ENCODE peak calls at places on chromosomes 6 and 20, in eight cellular contexts. I, H, T, L, P, S, J and O are unnamed samples.

GRCh38 chr20:14526891-14527290 is 189.5 kb upstream of the FLRT3 start:
- DNase-seq in T (no peak), S (no peak), I (no peak), H (no peak), L (no peak), J (no peak), P (no peak), O (no peak)

GRCh38 chr6:137045221-137045789 is 540 bp upstream of the IL20RA start:
- DNase-seq in T (no peak), J (no peak), P (no peak), L (no peak), I (no peak), H (no peak), S (no peak), O (no peak)

GRCh38 chr6:48429610-48430009 is 318.6 kb upstream of the PTCHD4 start:
- DNase-seq in H (no peak), L (no peak), P (no peak), S (no peak), T (no peak), J (no peak), I (no peak), O (no peak)

GRCh38 chr6:5094327-5094726 is 9.2 kb downstream of the PPP1R3G start:
- DNase-seq in H (no peak), T (no peak), P (no peak), S (no peak), L (no peak), I (peak), J (no peak), O (no peak)

GRCh38 chr6:28137458-28138020 is 4.1 kb upstream of the ZKSCAN8 start:
- DNase-seq in T (no peak), J (no peak), P (no peak), I (no peak), L (peak), S (no peak), H (no peak), O (no peak)

GRCh38 chr20:8670900-8671229 is 398.0 kb upstream of the PLCB4 start:
- DNase-seq in T (no peak), I (peak), S (no peak), L (no peak), J (no peak), P (no peak), H (no peak), O (peak)

GRCh38 chr6:53547166-53547814 is 2.4 kb upstream of the GCLC start:
- DNase-seq in S (no peak), T (no peak), P (no peak), H (no peak), L (no peak), J (peak), I (no peak), O (no peak)

GRCh38 chr6:33427585-33428218 is 7.8 kb downstream of the SYNGAP1 start:
- DNase-seq in P (peak), S (peak), L (peak), J (peak), T (peak), H (peak), I (no peak), O (peak)

GRCh38 chr20:63509088-63509564 is 10.2 kb upstream of the EEF1A2 start:
- DNase-seq in H (no peak), S (no peak), I (no peak), L (no peak), P (no peak), J (no peak), T (no peak), O (no peak)

GRCh38 chr6:105459884-105460283 is 57.0 kb upstream of the PREP start:
- DNase-seq in L (no peak), S (no peak), I (no peak), T (no peak), P (no peak), H (no peak), J (no peak), O (no peak)

GRCh38 chr6:106255306-106255705 is 70.3 kb downstream of the ATG5 start:
- DNase-seq in L (no peak), T (no peak), H (no peak), P (no peak), S (no peak), I (no peak), J (no peak), O (no peak)

GRCh38 chr6:150717419-150717818 is 117.7 kb downstream of the PLEKHG1 start:
- DNase-seq in J (no peak), S (no peak), P (no peak), I (no peak), L (no peak), T (no peak), H (no peak), O (no peak)

GRCh38 chr6:21992178-21992967 is 304.5 kb downstream of the PRL start:
- DNase-seq in J (no peak), I (peak), S (peak), P (no peak), H (no peak), T (no peak), L (peak), O (no peak)

GRCh38 chr6:25312703-25313102 is 33.5 kb downstream of the CARMIL1 start:
- DNase-seq in I (peak), P (no peak), J (no peak), S (no peak), T (no peak), L (no peak), H (no peak), O (no peak)

GRCh38 chr6:4348462-4349112 is 213.2 kb upstream of the ECI2 start:
- DNase-seq in H (no peak), P (no peak), S (no peak), J (no peak), T (no peak), I (no peak), L (peak), O (no peak)

GRCh38 chr6:4583026-4583425 is 193.2 kb upstream of the CDYL start:
- DNase-seq in I (no peak), H (no peak), L (no peak), P (no peak), S (no peak), T (no peak), J (no peak), O (no peak)

GRCh38 chr20:33753763-33754162 is 22.0 kb downstream of the ZNF341 start:
- DNase-seq in J (no peak), L (no peak), S (no peak), T (no peak), I (no peak), H (no peak), P (no peak), O (no peak)

GRCh38 chr20:36613974-36614373 is 8.4 kb downstream of the RAB5IF start:
- DNase-seq in I (no peak), T (no peak), P (no peak), J (no peak), S (no peak), H (no peak), L (no peak), O (no peak)

GRCh38 chr20:41166201-41167117 is 29.1 kb downstream of the PLCG1 start:
- DNase-seq in L (no peak), T (no peak), J (peak), P (no peak), I (no peak), S (no peak), H (no peak), O (no peak)

GRCh38 chr6:97591955-97592354 is 308.9 kb upstream of the MMS22L start:
- DNase-seq in T (no peak), S (no peak), H (no peak), L (no peak), J (no peak), I (no peak), P (no peak), O (no peak)

GRCh38 chr6:113858067-113858604 is 991 bp downstream of the MARCKS start:
- DNase-seq in S (peak), L (peak), P (peak), T (no peak), H (peak), J (peak), I (no peak), O (peak)

GRCh38 chr6:24882835-24883555 is 52.8 kb downstream of the RIPOR2 start:
- DNase-seq in P (no peak), L (peak), I (no peak), S (no peak), T (no peak), J (no peak), H (no peak), O (no peak)

GRCh38 chr6:134908906-134909516 is 40.9 kb downstream of the ALDH8A1 start:
- DNase-seq in H (no peak), L (no peak), T (no peak), P (no peak), S (peak), J (no peak), I (peak), O (peak)

GRCh38 chr6:25026723-25027122 is 91.0 kb upstream of the RIPOR2 start:
- DNase-seq in H (no peak), J (no peak), L (no peak), I (no peak), T (no peak), P (no peak), S (no peak), O (no peak)

GRCh38 chr6:109482913-109483743 is at the start of gene ZBTB24:
- DNase-seq in T (peak), L (peak), H (peak), I (no peak), S (peak), J (peak), P (peak), O (peak)

GRCh38 chr6:139996253-139996834 is 621.9 kb upstream of the CITED2 start:
- DNase-seq in J (no peak), H (peak), S (no peak), T (no peak), L (peak), I (no peak), P (no peak), O (peak)

GRCh38 chr20:31475472-31476312 is 604 bp downstream of the REM1 start:
- DNase-seq in J (no peak), S (no peak), H (no peak), T (no peak), P (no peak), I (no peak), L (no peak), O (no peak)

GRCh38 chr6:28206527-28207243 is 18.4 kb upstream of the ZSCAN9 start:
- DNase-seq in L (no peak), P (no peak), I (no peak), T (no peak), J (no peak), S (no peak), H (no peak), O (no peak)

GRCh38 chr6:7673063-7673536 is 52.8 kb upstream of the BMP6 start:
- DNase-seq in T (no peak), I (peak), J (peak), P (peak), S (peak), L (peak), H (peak), O (no peak)

GRCh38 chr6:14467591-14467990 is 350.0 kb downstream of the CD83 start:
- DNase-seq in J (no peak), T (no peak), I (no peak), P (no peak), S (no peak), L (no peak), H (no peak), O (no peak)

GRCh38 chr6:152270301-152270925 is 366.7 kb downstream of the SYNE1 start:
- DNase-seq in I (no peak), P (no peak), H (no peak), J (no peak), L (no peak), S (no peak), T (no peak), O (no peak)

GRCh38 chr6:35019171-35019570 is 122.0 kb downstream of the TCP11 start:
- DNase-seq in P (no peak), I (no peak), T (no peak), L (no peak), J (no peak), H (no peak), S (no peak), O (no peak)
- H3K4me3 ChIP-seq in P (no peak), I (no peak), T (no peak), L (no peak), J (peak), H (no peak), S (no peak), O (no peak)

GRCh38 chr6:168117942-168118341 is 38.9 kb upstream of the FRMD1 start:
- DNase-seq in H (no peak), P (peak), T (no peak), S (no peak), I (no peak), J (no peak), L (no peak), O (no peak)
- TF ChIP-seq CTCF in H (peak), P (peak), T (no peak), S (no peak), I (peak), J (no peak), L (no peak), O (peak)

GRCh38 chr6:15713325-15713724 is 50.5 kb upstream of the DTNBP1 start:
- DNase-seq in H (no peak), P (no peak), J (no peak), L (no peak), S (no peak), I (no peak), T (no peak), O (no peak)
- H3K4me3 ChIP-seq in H (no peak), P (no peak), J (no peak), L (no peak), S (no peak), I (no peak), T (no peak), O (no peak)

DNA sequence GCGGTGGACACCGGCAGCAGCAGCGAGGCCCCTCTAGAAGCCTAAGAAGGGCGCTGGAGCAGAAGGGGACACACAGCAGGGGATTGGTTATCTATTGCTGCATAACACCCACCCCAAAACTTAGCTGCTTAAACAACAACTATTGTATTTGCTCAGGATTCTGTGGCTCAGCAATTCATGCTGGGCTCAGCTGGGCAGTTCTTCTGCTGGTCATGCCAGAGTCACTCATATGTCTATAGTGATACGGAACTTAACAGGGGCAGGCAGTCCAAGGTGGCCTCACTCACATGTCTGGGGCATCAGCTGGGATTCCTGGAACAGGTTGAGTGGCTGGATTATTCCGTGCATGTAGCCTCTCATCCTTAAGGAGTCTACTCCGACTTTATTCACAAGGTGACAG is 17.6 kb upstream of the PPP1R16B start:
- DNase-seq in P (no peak), I (no peak), T (no peak), L (no peak), H (no peak), S (no peak), J (no peak), O (no peak)
- TF ChIP-seq CTCF in P (no peak), I (no peak), T (no peak), L (no peak), H (no peak), S (no peak), J (no peak), O (no peak)

GRCh38 chr6:37559501-37559900 is 59.8 kb upstream of the CCDC167 start:
- DNase-seq in J (no peak), L (no peak), H (no peak), S (no peak), P (no peak), I (no peak), T (no peak), O (no peak)
- H3K4me3 ChIP-seq in J (no peak), L (peak), H (no peak), S (no peak), P (no peak), I (no peak), T (no peak), O (no peak)

DNA sequence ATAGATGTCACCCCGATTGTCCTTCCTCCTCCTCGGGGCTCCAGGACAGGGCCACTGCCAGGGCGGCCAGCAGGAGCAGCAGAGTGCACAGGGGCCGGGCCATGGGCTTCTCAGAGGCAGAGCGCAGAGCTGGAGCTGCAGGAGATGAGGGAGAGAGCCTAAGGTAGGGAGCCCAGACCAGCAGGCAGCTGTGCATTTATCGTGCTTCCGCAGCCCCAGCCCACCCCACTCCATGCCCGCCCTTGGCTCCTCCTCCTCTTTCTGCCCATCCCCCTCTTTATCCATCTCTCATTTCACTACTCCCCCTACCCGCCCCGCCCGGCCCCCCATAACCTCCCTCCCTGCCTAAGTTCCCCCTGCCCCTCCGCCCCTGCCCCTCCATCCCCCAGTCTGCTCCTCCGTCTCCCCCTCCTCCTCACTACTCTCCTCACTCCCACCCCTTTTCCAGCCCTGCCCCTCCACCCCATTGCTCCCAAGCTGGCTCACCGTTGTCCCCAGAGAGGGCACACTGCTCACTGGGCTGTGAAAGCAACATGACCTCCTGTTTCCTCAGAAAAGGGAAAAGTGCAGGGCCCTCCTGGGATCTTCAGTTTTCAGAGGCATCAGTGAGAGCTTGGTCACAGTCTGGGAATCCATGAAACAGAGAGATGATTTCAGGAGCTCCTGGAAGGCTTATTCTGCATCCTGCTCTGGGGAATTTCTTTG is 25.5 kb upstream of the CST1 start:
- DNase-seq in T (no peak), J (no peak), S (no peak), I (no peak), L (no peak), H (no peak), P (no peak), O (no peak)
- TF ChIP-seq CTCF in T (no peak), J (no peak), S (no peak), I (no peak), L (no peak), H (no peak), P (no peak), O (no peak)

DNA sequence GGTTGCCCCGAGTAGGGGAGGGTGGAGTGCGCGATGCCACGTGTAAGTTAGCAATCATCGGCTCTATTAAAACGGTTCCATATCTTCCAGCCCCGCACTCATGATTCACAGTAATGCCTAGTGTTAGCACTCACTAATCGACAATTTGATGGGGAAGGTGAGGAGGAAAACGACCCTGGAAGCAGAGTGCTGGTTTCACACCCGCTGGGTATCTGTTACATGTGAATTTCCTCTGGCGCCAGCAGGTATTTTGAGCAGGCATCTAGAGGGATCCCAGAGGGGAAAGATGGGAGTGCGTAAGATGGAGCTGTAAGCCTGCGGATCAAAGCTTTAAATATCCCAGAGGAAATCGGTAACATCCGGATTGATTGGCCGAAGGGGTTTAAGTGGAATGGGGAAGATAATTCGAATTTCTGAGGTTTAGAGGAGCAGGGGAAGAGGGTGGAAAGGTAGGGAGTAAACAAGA is 34.7 kb upstream of the TCF21 start:
- DNase-seq in H (peak), S (no peak), L (no peak), J (no peak), I (no peak), P (no peak), T (no peak), O (no peak)
- H3K4me3 ChIP-seq in H (peak), S (no peak), L (no peak), J (no peak), I (no peak), P (no peak), T (no peak), O (no peak)

DNA sequence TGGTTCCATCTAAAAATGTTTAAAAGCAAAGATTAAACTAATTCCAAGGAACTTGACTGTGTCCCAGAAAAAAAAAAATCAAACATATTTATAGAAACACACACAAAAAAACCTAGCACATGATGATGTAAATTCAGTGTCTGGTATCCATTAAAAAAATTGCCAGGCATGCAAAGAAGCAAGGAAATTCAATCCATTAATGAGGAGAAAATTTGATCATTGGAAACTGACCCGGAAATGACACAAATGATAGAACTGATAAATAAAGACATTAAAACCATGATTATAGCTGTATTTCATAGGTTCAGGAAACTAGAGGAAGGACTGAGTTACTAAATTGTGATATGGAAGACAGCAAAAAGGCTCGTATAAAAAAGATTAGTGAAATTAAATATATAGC is 34.7 kb downstream of the PDYN start:
- DNase-seq in I (no peak), P (no peak), H (no peak), L (no peak), S (no peak), J (no peak), T (no peak), O (no peak)
- TF ChIP-seq CTCF in I (no peak), P (no peak), H (no peak), L (no peak), S (no peak), J (no peak), T (no peak), O (no peak)